ENCODE peak calls at places on chromosomes 5 and 9, in seven cellular contexts. P, K, A, W, Q, Z and T are unnamed samples.

GRCh38 chr9:84866402-84866801 is 196.9 kb downstream of the NTRK2 start:
- DNase-seq in Q (no peak), Z (no peak), K (no peak), A (no peak), W (no peak), P (no peak), T (no peak)

GRCh38 chr5:41087461-41087860 is 16.3 kb upstream of the MROH2B start:
- DNase-seq in Q (no peak), Z (no peak), K (no peak), W (no peak), A (no peak), P (no peak), T (no peak)

GRCh38 chr5:147509710-147510651 is at the start of gene DPYSL3:
- DNase-seq in W (peak), Z (peak), Q (peak), A (peak), P (peak), K (peak), T (peak)

GRCh38 chr9:83061036-83061435 is 1.9 kb downstream of the RASEF start:
- DNase-seq in W (no peak), Q (no peak), P (no peak), K (no peak), A (no peak), Z (no peak), T (no peak)

GRCh38 chr9:115469826-115470225 is 351.9 kb upstream of the TNC start:
- DNase-seq in P (no peak), Q (no peak), A (no peak), Z (peak), K (no peak), W (no peak), T (no peak)

GRCh38 chr9:120463765-120464164 is 116.2 kb downstream of the CDK5RAP2 start:
- DNase-seq in A (no peak), K (no peak), W (no peak), Q (no peak), P (no peak), Z (no peak), T (no peak)

GRCh38 chr9:1044643-1045042 is 5.5 kb upstream of the DMRT2 start:
- DNase-seq in P (peak), Z (peak), Q (no peak), W (no peak), K (no peak), A (no peak), T (no peak)

GRCh38 chr5:139415221-139415861 is 11.5 kb upstream of the SPATA24 start:
- DNase-seq in K (no peak), Q (no peak), Z (no peak), P (no peak), A (peak), W (peak), T (no peak)

GRCh38 chr5:10828241-10828640 is 67.2 kb upstream of the DAP start:
- DNase-seq in W (no peak), K (no peak), A (no peak), Z (no peak), P (no peak), Q (no peak), T (no peak)

GRCh38 chr5:59724482-59725392 is 168.8 kb downstream of the PDE4D start:
- DNase-seq in Z (peak), Q (no peak), W (no peak), K (peak), A (no peak), P (no peak), T (peak)

GRCh38 chr9:111356567-111357244 is 26.7 kb upstream of the OR2K2 start:
- DNase-seq in A (no peak), Z (no peak), W (peak), Q (no peak), K (peak), P (no peak), T (no peak)

GRCh38 chr5:165304193-165304820 is 1798.9 kb downstream of the MAT2B start:
- DNase-seq in A (no peak), Z (no peak), K (no peak), W (no peak), P (no peak), Q (no peak), T (no peak)

GRCh38 chr5:83253731-83254130 is 176.4 kb downstream of the XRCC4 start:
- DNase-seq in Z (peak), Q (no peak), W (no peak), A (no peak), P (no peak), K (no peak), T (no peak)

GRCh38 chr5:45454114-45454513 is 242.1 kb downstream of the HCN1 start:
- DNase-seq in A (no peak), P (no peak), Z (peak), K (peak), W (no peak), Q (no peak), T (no peak)

GRCh38 chr5:139817362-139817761 is 21.8 kb downstream of the PSD2 start:
- DNase-seq in Z (no peak), A (no peak), Q (no peak), P (no peak), K (no peak), W (peak), T (no peak)

GRCh38 chr5:59218424-59219045 is 635.7 kb downstream of the RAB3C start:
- DNase-seq in A (no peak), Z (peak), P (no peak), K (no peak), Q (no peak), W (no peak), T (no peak)

GRCh38 chr9:74666625-74667316 is 169.6 kb downstream of the RORB start:
- DNase-seq in A (no peak), W (no peak), P (no peak), K (no peak), Q (no peak), Z (no peak), T (no peak)

GRCh38 chr5:72328172-72328571 is 8.0 kb downstream of the PTCD2 start:
- DNase-seq in P (no peak), Z (no peak), W (no peak), Q (peak), K (no peak), A (peak), T (no peak)

GRCh38 chr5:167339205-167339604 is 952.2 kb upstream of the WWC1 start:
- DNase-seq in W (no peak), Z (no peak), P (no peak), K (no peak), A (no peak), Q (no peak), T (no peak)

GRCh38 chr5:176529824-176530195 is 7.4 kb downstream of the RNF44 start:
- DNase-seq in W (no peak), Z (no peak), K (no peak), P (no peak), Q (no peak), A (no peak), T (no peak)

GRCh38 chr9:112516769-112517168 is 30.1 kb downstream of the KIAA1958 start:
- DNase-seq in P (no peak), A (no peak), W (no peak), K (no peak), Q (no peak), Z (no peak), T (no peak)

GRCh38 chr9:36029765-36030528 is 6.8 kb upstream of the RECK start:
- DNase-seq in A (no peak), Z (no peak), K (no peak), P (no peak), Q (no peak), W (no peak), T (no peak)

GRCh38 chr9:127907867-127908659 is 8.7 kb upstream of the ST6GALNAC6 start:
- DNase-seq in Z (no peak), K (no peak), P (no peak), W (no peak), A (no peak), Q (no peak), T (no peak)

GRCh38 chr9:81902601-81903000 is 25.6 kb upstream of the SPATA31D4 start:
- DNase-seq in Q (no peak), W (no peak), Z (no peak), P (no peak), A (no peak), K (no peak), T (no peak)

GRCh38 chr5:54689411-54690251 is 172.1 kb downstream of the SNX18 start:
- DNase-seq in Z (no peak), Q (no peak), K (no peak), W (no peak), P (no peak), A (no peak), T (no peak)

GRCh38 chr9:130126721-130127429 is 45.3 kb upstream of the NCS1 start:
- DNase-seq in P (no peak), A (no peak), K (no peak), Z (no peak), W (no peak), Q (no peak), T (no peak)

GRCh38 chr9:130124471-130124870 is 47.7 kb upstream of the NCS1 start:
- DNase-seq in A (no peak), K (no peak), W (no peak), Q (no peak), Z (no peak), P (no peak), T (no peak)

GRCh38 chr9:130128251-130128650 is 44.0 kb upstream of the NCS1 start:
- DNase-seq in K (no peak), A (no peak), W (no peak), Z (no peak), P (no peak), Q (peak), T (no peak)

GRCh38 chr9:130129425-130130061 is 42.7 kb upstream of the NCS1 start:
- DNase-seq in P (no peak), Z (no peak), Q (no peak), K (no peak), W (no peak), A (no peak), T (no peak)

DNA sequence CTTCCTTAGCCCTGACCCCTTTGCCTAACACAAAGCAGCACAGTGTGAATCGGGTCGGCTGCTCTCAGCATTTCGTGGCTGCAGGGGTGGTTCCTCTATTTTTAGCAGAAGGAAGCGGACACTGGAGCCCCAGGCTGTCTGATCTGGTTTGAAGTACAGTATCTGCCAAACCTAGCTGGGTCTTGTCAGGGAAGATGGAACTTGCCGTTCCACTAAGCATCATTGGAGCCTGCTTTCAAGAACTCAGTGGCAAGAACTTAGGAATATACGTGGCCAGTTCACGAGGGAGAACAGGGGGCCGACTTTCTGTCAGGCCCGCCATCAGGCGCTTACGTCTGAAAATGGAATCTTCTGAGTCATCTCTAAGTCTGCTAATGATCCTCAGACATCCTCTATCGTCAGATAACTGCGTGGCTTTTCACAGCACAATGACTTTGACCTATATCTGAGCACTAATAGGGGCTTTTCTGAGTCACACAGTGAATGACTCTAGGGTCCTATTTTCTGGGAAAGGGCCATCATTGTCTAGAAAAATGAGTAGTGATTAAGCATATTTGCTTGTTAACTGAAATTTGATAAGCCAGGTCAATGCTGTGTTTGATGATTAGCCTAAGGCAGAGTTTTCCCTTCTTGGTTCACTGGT is 43.3 kb upstream of the NCS1 start:
- DNase-seq in K (no peak), W (no peak), Q (no peak), P (no peak), Z (no peak), A (peak), T (no peak)
- TF ChIP-seq POLR2AphosphoS5 in K (no peak), W (no peak), Q (peak), P (no peak), Z (no peak), A (peak), T (no peak)

DNA sequence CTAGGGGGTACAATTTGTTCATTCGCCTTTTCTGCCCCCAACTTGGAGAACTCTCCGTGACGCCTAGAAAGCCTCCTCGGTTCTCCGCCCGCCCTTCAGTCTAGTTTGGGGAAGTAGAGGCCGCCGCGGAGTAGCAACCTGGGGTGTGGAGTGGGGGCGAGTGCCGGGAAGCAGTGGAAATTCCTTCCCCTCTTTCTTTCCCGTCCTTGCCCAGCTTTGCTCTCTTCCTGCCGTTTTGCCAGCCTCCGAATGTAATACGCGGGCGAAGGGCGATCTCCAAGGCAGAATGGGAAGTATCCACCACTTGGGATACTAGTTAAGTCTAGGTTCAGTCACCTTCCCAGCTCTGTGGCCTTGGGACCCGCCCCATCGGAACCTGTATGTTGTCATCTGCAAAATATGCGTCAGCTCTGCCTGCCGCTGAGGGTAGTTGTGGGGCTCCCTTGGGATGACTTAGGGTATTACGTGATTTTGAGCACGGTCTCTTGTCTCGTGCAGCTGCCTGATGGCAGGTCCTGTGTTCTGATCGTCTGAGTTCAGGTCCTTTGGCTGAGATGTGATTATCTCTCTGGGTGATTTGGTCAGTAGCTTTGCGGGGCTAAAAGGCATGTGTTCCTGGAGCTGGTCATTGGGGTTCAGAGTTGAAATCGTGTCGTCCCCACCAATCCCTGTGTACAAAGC is 726 bp downstream of the PAM start:
- DNase-seq in K (peak), W (peak), Z (peak), Q (peak), A (peak), P (peak), T (peak)
- TF ChIP-seq POLR2AphosphoS5 in K (peak), W (peak), Z (no peak), Q (peak), A (no peak), P (no peak), T (peak)

DNA sequence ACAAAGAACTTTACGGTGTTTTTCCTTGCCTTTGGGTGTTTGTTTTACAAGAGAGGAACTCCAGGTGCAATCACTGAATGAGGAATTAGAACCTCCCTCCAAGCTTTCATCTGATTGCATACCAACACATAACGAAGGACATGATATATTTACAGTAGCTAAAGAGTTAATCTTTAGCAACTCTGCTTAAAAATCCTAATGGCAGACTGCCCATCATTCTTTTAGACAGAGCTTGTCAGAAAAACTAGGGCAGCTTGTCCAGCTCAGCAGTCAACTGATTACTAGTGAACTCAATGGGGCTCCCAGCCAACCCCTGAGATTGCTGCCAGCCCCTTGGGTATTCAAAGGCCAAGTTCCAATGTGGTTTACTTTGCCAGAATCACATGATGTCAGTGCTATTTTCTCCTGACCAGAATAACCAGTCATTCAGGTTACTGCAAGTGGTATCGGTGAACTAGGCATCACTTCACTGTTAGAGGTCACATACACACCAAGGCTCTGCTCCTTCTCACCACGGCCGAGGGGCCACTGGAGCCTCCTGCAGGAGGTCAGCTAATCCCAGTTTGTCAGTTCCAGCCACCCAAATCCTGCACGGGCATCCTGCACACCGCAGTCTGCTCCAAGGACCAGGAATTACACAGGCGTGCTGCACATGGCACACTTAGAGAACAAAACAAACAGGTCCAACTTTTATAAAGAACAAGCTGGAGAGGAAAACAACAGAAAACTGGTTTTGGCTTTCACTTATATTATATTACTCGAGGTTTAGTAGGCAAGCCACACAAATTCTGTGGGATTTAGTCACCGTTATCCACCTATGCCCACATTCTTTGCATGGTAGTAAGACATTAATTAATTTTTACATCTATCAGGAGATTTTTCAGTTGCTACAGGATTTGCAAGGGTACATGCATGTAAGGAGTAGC is 62.5 kb downstream of the NFIB start:
- DNase-seq in P (peak), Q (peak), W (peak), Z (peak), A (peak), K (peak), T (no peak)
- TF ChIP-seq POLR2AphosphoS5 in P (no peak), Q (peak), W (no peak), Z (no peak), A (peak), K (no peak), T (no peak)

GRCh38 chr5:172809774-172810173 is 24.3 kb upstream of the ERGIC1 start:
- DNase-seq in K (no peak), Q (no peak), A (no peak), Z (no peak), W (no peak), P (no peak), T (no peak)

GRCh38 chr5:172805018-172805683 is 28.9 kb upstream of the ERGIC1 start:
- DNase-seq in Q (no peak), W (no peak), P (no peak), A (no peak), K (no peak), Z (no peak), T (no peak)

GRCh38 chr5:172807766-172808311 is 26.2 kb upstream of the ERGIC1 start:
- DNase-seq in A (no peak), W (no peak), Z (no peak), P (no peak), K (no peak), Q (no peak), T (no peak)

GRCh38 chr5:172805736-172806255 is 28.3 kb upstream of the ERGIC1 start:
- DNase-seq in A (no peak), P (no peak), Q (no peak), W (no peak), Z (no peak), K (no peak), T (no peak)

DNA sequence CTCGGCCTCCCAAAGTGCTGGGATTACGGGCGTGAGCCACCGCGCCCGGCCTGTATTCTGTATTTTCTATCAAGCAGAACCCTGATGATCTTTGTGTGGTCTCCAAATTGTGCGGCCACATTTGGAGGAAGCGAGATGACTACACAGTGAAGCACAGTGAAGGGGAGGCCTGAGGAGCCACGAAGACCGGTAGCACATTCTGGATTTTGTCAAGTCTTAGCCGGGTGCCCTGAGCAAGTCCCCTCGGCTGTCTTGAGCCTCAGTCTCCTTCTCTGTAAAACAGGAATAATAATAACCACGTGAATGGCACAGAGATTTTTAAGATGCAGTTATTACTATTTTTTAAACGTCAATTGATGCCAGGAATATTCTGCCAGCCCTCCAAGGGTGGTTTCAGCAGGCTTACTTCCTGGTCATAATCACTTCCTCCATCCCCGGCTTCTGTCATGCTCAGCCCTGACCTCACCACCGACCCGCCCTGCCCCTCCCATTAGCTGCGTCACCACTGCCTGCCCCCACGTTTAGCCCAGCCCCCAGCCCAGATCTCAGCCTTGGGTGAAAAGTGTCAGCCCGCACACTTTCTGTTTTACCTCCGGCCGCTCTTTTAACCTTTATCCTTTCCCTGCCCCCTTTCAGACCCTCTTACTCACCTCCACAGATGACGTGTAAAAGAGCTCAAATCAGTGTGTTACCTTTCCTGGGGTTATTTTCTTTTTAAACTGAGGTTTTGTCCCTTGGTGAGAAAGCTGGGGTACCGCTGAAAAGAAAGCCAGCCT is 27.0 kb upstream of the ERGIC1 start:
- DNase-seq in Z (peak), Q (peak), K (peak), P (peak), A (peak), W (peak), T (peak)
- TF ChIP-seq POLR2AphosphoS5 in Z (no peak), Q (no peak), K (peak), P (no peak), A (peak), W (peak), T (no peak)

GRCh38 chr5:133714161-133714915 is 102.0 kb upstream of the FSTL4 start:
- DNase-seq in A (no peak), Q (no peak), Z (no peak), P (peak), W (no peak), K (no peak), T (no peak)
- TF ChIP-seq POLR2AphosphoS5 in A (no peak), Q (no peak), Z (no peak), P (no peak), W (no peak), K (no peak), T (no peak)

GRCh38 chr9:7318920-7319319 is 480.7 kb downstream of the DMAC1 start:
- DNase-seq in K (no peak), Q (no peak), A (no peak), P (no peak), Z (no peak), W (no peak), T (no peak)

GRCh38 chr9:7315116-7315515 is 484.5 kb downstream of the DMAC1 start:
- DNase-seq in P (no peak), Q (no peak), Z (no peak), K (no peak), A (no peak), W (no peak), T (no peak)

GRCh38 chr9:7315746-7316457 is 483.7 kb downstream of the DMAC1 start:
- DNase-seq in K (no peak), Z (no peak), W (no peak), P (no peak), Q (no peak), A (no peak), T (no peak)

GRCh38 chr9:7316458-7316795 is 483.2 kb downstream of the DMAC1 start:
- DNase-seq in A (no peak), K (no peak), Z (no peak), P (no peak), W (no peak), Q (no peak), T (no peak)

GRCh38 chr9:7316967-7317366 is 482.6 kb downstream of the DMAC1 start:
- DNase-seq in Z (peak), W (no peak), A (no peak), P (no peak), K (no peak), Q (no peak), T (no peak)
- TF ChIP-seq POLR2AphosphoS5 in Z (no peak), W (no peak), A (no peak), P (no peak), K (no peak), Q (no peak), T (no peak)

GRCh38 chr9:2630158-2630557 is 8.6 kb downstream of the VLDLR start:
- DNase-seq in Z (no peak), K (no peak), W (no peak), A (no peak), P (no peak), Q (no peak), T (no peak)
- TF ChIP-seq POLR2AphosphoS5 in Z (no peak), K (no peak), W (no peak), A (no peak), P (no peak), Q (no peak), T (no peak)